ENCODE peak calls at places on chromosomes 4 and X, in four cellular contexts. W is effector CD4-positive, alpha-beta T cell; B is AG20443; P is neural progenitor cell. T is an unnamed sample.

GRCh38 chr4:24840826-24841587 is 45.6 kb downstream of the SOD3 start:
- DNase-seq in W (no peak), B (no peak), P (no peak), T (no peak)

GRCh38 chr4:11424000-11424399 is 4.7 kb downstream of the HS3ST1 start:
- DNase-seq in W (peak), B (no peak), P (peak), T (peak)

GRCh38 chr4:136551753-136552152 is 980.5 kb downstream of the PCDH18 start:
- DNase-seq in W (no peak), B (no peak), P (no peak), T (no peak)

GRCh38 chr4:7950301-7951092 is 10.8 kb upstream of the AFAP1 start:
- DNase-seq in W (no peak), B (no peak), P (no peak), T (no peak)

GRCh38 chr4:1841886-1842210 is 14.1 kb downstream of the LETM1 start:
- DNase-seq in W (no peak), B (no peak), P (no peak), T (no peak)

GRCh38 chrX:9847071-9847470 is 60.8 kb downstream of the SHROOM2 start:
- DNase-seq in W (no peak), B (peak), P (no peak), T (no peak)

GRCh38 chrX:135112096-135112729 is 8.1 kb downstream of the ETDB start:
- DNase-seq in W (peak), B (peak), P (peak), T (no peak)

GRCh38 chrX:124028177-124028576 is 66.7 kb downstream of the STAG2 start:
- DNase-seq in W (no peak), B (no peak), P (no peak), T (no peak)

GRCh38 chrX:47097018-47097417 is 18.8 kb downstream of the RGN start:
- DNase-seq in W (no peak), B (no peak), P (no peak), T (no peak)

GRCh38 chrX:132025085-132025484 is 2.0 kb downstream of the STK26 start:
- DNase-seq in W (no peak), B (no peak), P (peak), T (no peak)

GRCh38 chr4:104352211-104352610 is 142.5 kb downstream of the CXXC4 start:
- DNase-seq in W (no peak), B (no peak), P (peak), T (peak)

GRCh38 chrX:10519761-10520160 is 100.6 kb downstream of the MID1 start:
- DNase-seq in W (no peak), B (peak), P (no peak), T (no peak)

T was measured in H7.